ENCODE peak calls at places on chromosomes 4 and X, in seven cellular contexts. One of them, this sample, is unnamed.

GRCh38 chr4:132344924-132345828 is 803.9 kb upstream of the PCDH10 start:
- DNase-seq in NCI-H345: no peak
- DNase-seq in AG09309: no peak
- DNase-seq in thyroid gland: no peak
- DNase-seq in effector memory CD8-positive, alpha-beta T cell: no peak
- DNase-seq in hippocampal formation: no peak
- DNase-seq in Daoy: peak
- DNase-seq in this sample: peak

GRCh38 chr4:5780831-5781480 is 70.0 kb downstream of the EVC start:
- DNase-seq in thyroid gland: no peak
- DNase-seq in Daoy: no peak
- DNase-seq in AG09309: peak
- DNase-seq in effector memory CD8-positive, alpha-beta T cell: no peak
- DNase-seq in hippocampal formation: no peak
- DNase-seq in NCI-H345: no peak
- DNase-seq in this sample: no peak

GRCh38 chr4:110508827-110509446 is 33.0 kb downstream of the ENPEP start:
- DNase-seq in NCI-H345: no peak
- DNase-seq in thyroid gland: no peak
- DNase-seq in AG09309: no peak
- DNase-seq in hippocampal formation: no peak
- DNase-seq in effector memory CD8-positive, alpha-beta T cell: no peak
- DNase-seq in Daoy: no peak
- DNase-seq in this sample: no peak

GRCh38 chr4:13920901-13921300 is 293.4 kb upstream of the BOD1L1 start:
- DNase-seq in NCI-H345: no peak
- DNase-seq in effector memory CD8-positive, alpha-beta T cell: no peak
- DNase-seq in hippocampal formation: no peak
- DNase-seq in thyroid gland: no peak
- DNase-seq in AG09309: peak
- DNase-seq in Daoy: peak
- DNase-seq in this sample: no peak

GRCh38 chr4:54238389-54238788 is 9.3 kb downstream of the PDGFRA start:
- DNase-seq in effector memory CD8-positive, alpha-beta T cell: no peak
- DNase-seq in Daoy: no peak
- DNase-seq in NCI-H345: no peak
- DNase-seq in thyroid gland: no peak
- DNase-seq in AG09309: no peak
- DNase-seq in hippocampal formation: no peak
- DNase-seq in this sample: no peak

GRCh38 chr4:139851133-139851532 is 185.5 kb downstream of the MGST2 start:
- DNase-seq in NCI-H345: no peak
- DNase-seq in thyroid gland: no peak
- DNase-seq in Daoy: no peak
- DNase-seq in hippocampal formation: no peak
- DNase-seq in effector memory CD8-positive, alpha-beta T cell: no peak
- DNase-seq in AG09309: no peak
- DNase-seq in this sample: no peak

GRCh38 chr4:38034986-38035882 is 75.0 kb downstream of the PTTG2 start:
- DNase-seq in thyroid gland: peak
- DNase-seq in AG09309: peak
- DNase-seq in hippocampal formation: no peak
- DNase-seq in Daoy: peak
- DNase-seq in effector memory CD8-positive, alpha-beta T cell: peak
- DNase-seq in NCI-H345: peak
- DNase-seq in this sample: peak

GRCh38 chr4:150007512-150007911 is 70.7 kb upstream of the DCLK2 start:
- DNase-seq in thyroid gland: no peak
- DNase-seq in hippocampal formation: no peak
- DNase-seq in AG09309: peak
- DNase-seq in Daoy: peak
- DNase-seq in NCI-H345: no peak
- DNase-seq in effector memory CD8-positive, alpha-beta T cell: no peak
- DNase-seq in this sample: no peak

GRCh38 chrX:2672084-2672483 is 19.0 kb upstream of the CD99 start:
- DNase-seq in thyroid gland: no peak
- DNase-seq in effector memory CD8-positive, alpha-beta T cell: no peak
- DNase-seq in Daoy: no peak
- DNase-seq in hippocampal formation: no peak
- DNase-seq in NCI-H345: no peak
- DNase-seq in AG09309: no peak
- DNase-seq in this sample: no peak

GRCh38 chrX:2539586-2539985 is 38.8 kb upstream of the DHRSX start:
- DNase-seq in NCI-H345: no peak
- DNase-seq in effector memory CD8-positive, alpha-beta T cell: no peak
- DNase-seq in Daoy: no peak
- DNase-seq in thyroid gland: no peak
- DNase-seq in AG09309: no peak
- DNase-seq in hippocampal formation: no peak
- DNase-seq in this sample: no peak

GRCh38 chrX:133929836-133930464 is 55.4 kb downstream of the GPC3 start:
- DNase-seq in AG09309: no peak
- DNase-seq in effector memory CD8-positive, alpha-beta T cell: no peak
- DNase-seq in Daoy: no peak
- DNase-seq in thyroid gland: no peak
- DNase-seq in NCI-H345: no peak
- DNase-seq in hippocampal formation: no peak
- DNase-seq in this sample: no peak

GRCh38 chr4:121717680-121718237 is 21.0 kb upstream of the ANXA5 start:
- DNase-seq in Daoy: no peak
- DNase-seq in AG09309: no peak
- DNase-seq in effector memory CD8-positive, alpha-beta T cell: no peak
- DNase-seq in NCI-H345: no peak
- DNase-seq in thyroid gland: no peak
- DNase-seq in hippocampal formation: no peak
- DNase-seq in this sample: no peak

GRCh38 chr4:121642292-121642691 is 54.5 kb downstream of the ANXA5 start:
- DNase-seq in Daoy: no peak
- DNase-seq in NCI-H345: no peak
- DNase-seq in thyroid gland: no peak
- DNase-seq in AG09309: no peak
- DNase-seq in effector memory CD8-positive, alpha-beta T cell: no peak
- DNase-seq in hippocampal formation: no peak
- DNase-seq in this sample: no peak

GRCh38 chrX:131734621-131735020 is 190.7 kb downstream of the OR13H1 start:
- DNase-seq in effector memory CD8-positive, alpha-beta T cell: no peak
- DNase-seq in Daoy: no peak
- DNase-seq in AG09309: peak
- DNase-seq in hippocampal formation: no peak
- DNase-seq in thyroid gland: no peak
- DNase-seq in NCI-H345: peak
- DNase-seq in this sample: peak

GRCh38 chr4:7902101-7902553 is 37.5 kb downstream of the AFAP1 start:
- DNase-seq in Daoy: no peak
- DNase-seq in effector memory CD8-positive, alpha-beta T cell: no peak
- DNase-seq in thyroid gland: no peak
- DNase-seq in hippocampal formation: no peak
- DNase-seq in NCI-H345: no peak
- DNase-seq in AG09309: no peak
- DNase-seq in this sample: peak

GRCh38 chr4:169557061-169557636 is 55.2 kb downstream of the NEK1 start:
- DNase-seq in hippocampal formation: no peak
- DNase-seq in thyroid gland: no peak
- DNase-seq in effector memory CD8-positive, alpha-beta T cell: no peak
- DNase-seq in Daoy: peak
- DNase-seq in AG09309: no peak
- DNase-seq in NCI-H345: no peak
- DNase-seq in this sample: no peak

GRCh38 chr4:53688186-53688790 is 97.0 kb upstream of the LNX1 start:
- DNase-seq in hippocampal formation: no peak
- DNase-seq in thyroid gland: no peak
- DNase-seq in AG09309: peak
- DNase-seq in Daoy: peak
- DNase-seq in effector memory CD8-positive, alpha-beta T cell: no peak
- DNase-seq in NCI-H345: no peak
- DNase-seq in this sample: no peak

GRCh38 chr4:64713256-64713840 is 304.1 kb upstream of the TECRL start:
- DNase-seq in hippocampal formation: no peak
- DNase-seq in thyroid gland: no peak
- DNase-seq in effector memory CD8-positive, alpha-beta T cell: no peak
- DNase-seq in AG09309: peak
- DNase-seq in Daoy: no peak
- DNase-seq in NCI-H345: peak
- DNase-seq in this sample: peak

GRCh38 chr4:71769434-71769833 is 14.4 kb downstream of the GC start:
- DNase-seq in effector memory CD8-positive, alpha-beta T cell: no peak
- DNase-seq in NCI-H345: no peak
- DNase-seq in Daoy: no peak
- DNase-seq in thyroid gland: no peak
- DNase-seq in AG09309: no peak
- DNase-seq in hippocampal formation: no peak
- DNase-seq in this sample: no peak

GRCh38 chrX:116824785-116825184 is 362.0 kb upstream of the CT83 start:
- DNase-seq in Daoy: no peak
- DNase-seq in hippocampal formation: no peak
- DNase-seq in NCI-H345: no peak
- DNase-seq in effector memory CD8-positive, alpha-beta T cell: no peak
- DNase-seq in AG09309: no peak
- DNase-seq in thyroid gland: no peak
- DNase-seq in this sample: no peak

GRCh38 chrX:123087326-123087725 is 96.8 kb upstream of the GRIA3 start:
- DNase-seq in hippocampal formation: no peak
- DNase-seq in AG09309: peak
- DNase-seq in thyroid gland: no peak
- DNase-seq in Daoy: no peak
- DNase-seq in NCI-H345: no peak
- DNase-seq in effector memory CD8-positive, alpha-beta T cell: no peak
- DNase-seq in this sample: no peak

GRCh38 chr4:159042097-159042605 is 60.7 kb upstream of the RAPGEF2 start:
- DNase-seq in effector memory CD8-positive, alpha-beta T cell: no peak
- DNase-seq in Daoy: no peak
- DNase-seq in thyroid gland: peak
- DNase-seq in NCI-H345: peak
- DNase-seq in hippocampal formation: no peak
- DNase-seq in AG09309: no peak
- DNase-seq in this sample: no peak

GRCh38 chrX:124211312-124211942 is 121.0 kb upstream of the TEX13D start:
- DNase-seq in NCI-H345: peak
- DNase-seq in hippocampal formation: no peak
- DNase-seq in Daoy: no peak
- DNase-seq in thyroid gland: no peak
- DNase-seq in AG09309: no peak
- DNase-seq in effector memory CD8-positive, alpha-beta T cell: no peak
- DNase-seq in this sample: peak

GRCh38 chrX:72540318-72540717 is 32.3 kb downstream of the HDAC8 start:
- DNase-seq in Daoy: no peak
- DNase-seq in effector memory CD8-positive, alpha-beta T cell: no peak
- DNase-seq in AG09309: no peak
- DNase-seq in hippocampal formation: no peak
- DNase-seq in NCI-H345: no peak
- DNase-seq in thyroid gland: no peak
- DNase-seq in this sample: peak

GRCh38 chrX:57932266-57932665 is 22.0 kb upstream of the ZXDA start:
- DNase-seq in NCI-H345: no peak
- DNase-seq in hippocampal formation: no peak
- DNase-seq in AG09309: no peak
- DNase-seq in effector memory CD8-positive, alpha-beta T cell: no peak
- DNase-seq in thyroid gland: no peak
- DNase-seq in Daoy: no peak
- DNase-seq in this sample: no peak

GRCh38 chr4:702618-703048 is 3.0 kb upstream of the PCGF3 start:
- DNase-seq in NCI-H345: no peak
- DNase-seq in AG09309: no peak
- DNase-seq in Daoy: no peak
- DNase-seq in thyroid gland: peak
- DNase-seq in effector memory CD8-positive, alpha-beta T cell: no peak
- DNase-seq in hippocampal formation: no peak
- DNase-seq in this sample: no peak

GRCh38 chr4:139834210-139834609 is 168.6 kb downstream of the MGST2 start:
- DNase-seq in Daoy: no peak
- DNase-seq in NCI-H345: peak
- DNase-seq in AG09309: no peak
- DNase-seq in effector memory CD8-positive, alpha-beta T cell: no peak
- DNase-seq in hippocampal formation: no peak
- DNase-seq in thyroid gland: no peak
- DNase-seq in this sample: no peak